ENCODE peak calls at places on chromosomes 3 and 15, in five cellular contexts. U is right cardiac atrium; Y is K562; A is naive thymus-derived CD4-positive, alpha-beta T cell; T is RWPE2. L is an unnamed sample.

GRCh38 chr3:24639640-24640329 is 145.1 kb upstream of the THRB start:
- ATAC-seq in Y (no peak), U (no peak), A (no peak), T (no peak), L (peak; percentile 53)

GRCh38 chr3:52978109-52978754 is 67.6 kb downstream of the SFMBT1 start:
- ATAC-seq in Y (no peak), T (peak; percentile 17), A (no peak), U (peak; percentile 72), L (no peak)

GRCh38 chr3:120144267-120144666 is 50.0 kb upstream of the GSK3B start:
- ATAC-seq in A (no peak), Y (no peak), U (no peak), T (peak; percentile 41), L (no peak)

GRCh38 chr3:128950223-128950938 is 43.5 kb downstream of the CFAP92 start:
- ATAC-seq in T (peak; percentile 63), A (peak; percentile 70), Y (peak; percentile 76), U (peak; percentile 60), L (no peak)

GRCh38 chr3:151278223-151278622 is at the start of gene P2RY14:
- ATAC-seq in U (no peak), A (peak; percentile 69), Y (no peak), T (no peak), L (no peak)

GRCh38 chr15:69980311-69981059 is 117.2 kb downstream of the TLE3 start:
- ATAC-seq in A (no peak), Y (no peak), U (no peak), T (no peak), L (no peak)

GRCh38 chr3:27623085-27623753 is 98.9 kb downstream of the EOMES start:
- ATAC-seq in Y (no peak), A (peak; percentile 27), T (no peak), U (peak; percentile 94), L (peak; percentile 60)

GRCh38 chr3:176916777-176917176 is 280.5 kb downstream of the TBL1XR1 start:
- ATAC-seq in A (no peak), Y (no peak), U (no peak), T (peak; percentile 71), L (no peak)

GRCh38 chr3:182889948-182890629 is 90.2 kb downstream of the DCUN1D1 start:
- ATAC-seq in A (no peak), U (no peak), T (no peak), Y (no peak), L (no peak)

GRCh38 chr15:86595741-86596140 is 516.1 kb downstream of the AGBL1 start:
- ATAC-seq in A (no peak), T (peak; percentile 71), Y (no peak), U (no peak), L (no peak)

GRCh38 chr15:25859838-25860645 is 3.1 kb downstream of the ATP10A start:
- ATAC-seq in Y (no peak), T (no peak), A (peak; percentile 71), U (peak; percentile 28), L (peak; percentile 62)

GRCh38 chr3:59456852-59457485 is 407.1 kb upstream of the CFAP20DC start:
- ATAC-seq in T (no peak), A (no peak), U (no peak), Y (no peak), L (no peak)

GRCh38 chr3:160622263-160623045 is 54.5 kb upstream of the ARL14 start:
- ATAC-seq in T (no peak), U (no peak), A (no peak), Y (no peak), L (no peak)

GRCh38 chr15:94080416-94080815 is 150.9 kb upstream of the MCTP2 start:
- ATAC-seq in A (peak; percentile 37), U (peak; percentile 63), Y (no peak), T (peak; percentile 92), L (peak; percentile 60)

GRCh38 chr3:99637381-99638111 is 848 bp upstream of the COL8A1 start:
- ATAC-seq in U (peak; percentile 62), Y (no peak), A (no peak), T (peak; percentile 52), L (peak; percentile 25)

GRCh38 chr3:61809879-61810278 is 248.5 kb downstream of the PTPRG start:
- ATAC-seq in A (no peak), T (no peak), U (peak; percentile 75), Y (no peak), L (no peak)

GRCh38 chr3:25655659-25656058 is 9.0 kb downstream of the TOP2B start:
- ATAC-seq in T (no peak), Y (no peak), A (peak; percentile 49), U (no peak), L (no peak)

GRCh38 chr15:80160570-80161156 is 7.9 kb downstream of the FAH start:
- ATAC-seq in U (peak; percentile 76), T (peak; percentile 99), A (peak; percentile 94), Y (peak; percentile 91), L (peak; percentile 68)

GRCh38 chr3:39781632-39782031 is 27.8 kb upstream of the MYRIP start:
- ATAC-seq in Y (no peak), U (no peak), T (no peak), A (no peak), L (no peak)

GRCh38 chr3:4688411-4688810 is 195.3 kb downstream of the ITPR1 start:
- ATAC-seq in U (no peak), A (no peak), T (no peak), Y (no peak), L (no peak)

GRCh38 chr3:10000686-10001085 is 14.0 kb upstream of the EMC3 start:
- ATAC-seq in U (no peak), A (no peak), Y (no peak), T (no peak), L (no peak)

GRCh38 chr3:58214484-58215316 is 3.9 kb upstream of the DNASE1L3 start:
- ATAC-seq in A (peak; percentile 47), T (peak; percentile 85), Y (peak; percentile 43), U (no peak), L (no peak)

GRCh38 chr15:42060797-42061196 is 33.6 kb downstream of the PLA2G4D start:
- ATAC-seq in T (no peak), U (no peak), A (no peak), Y (no peak), L (no peak)

DNA sequence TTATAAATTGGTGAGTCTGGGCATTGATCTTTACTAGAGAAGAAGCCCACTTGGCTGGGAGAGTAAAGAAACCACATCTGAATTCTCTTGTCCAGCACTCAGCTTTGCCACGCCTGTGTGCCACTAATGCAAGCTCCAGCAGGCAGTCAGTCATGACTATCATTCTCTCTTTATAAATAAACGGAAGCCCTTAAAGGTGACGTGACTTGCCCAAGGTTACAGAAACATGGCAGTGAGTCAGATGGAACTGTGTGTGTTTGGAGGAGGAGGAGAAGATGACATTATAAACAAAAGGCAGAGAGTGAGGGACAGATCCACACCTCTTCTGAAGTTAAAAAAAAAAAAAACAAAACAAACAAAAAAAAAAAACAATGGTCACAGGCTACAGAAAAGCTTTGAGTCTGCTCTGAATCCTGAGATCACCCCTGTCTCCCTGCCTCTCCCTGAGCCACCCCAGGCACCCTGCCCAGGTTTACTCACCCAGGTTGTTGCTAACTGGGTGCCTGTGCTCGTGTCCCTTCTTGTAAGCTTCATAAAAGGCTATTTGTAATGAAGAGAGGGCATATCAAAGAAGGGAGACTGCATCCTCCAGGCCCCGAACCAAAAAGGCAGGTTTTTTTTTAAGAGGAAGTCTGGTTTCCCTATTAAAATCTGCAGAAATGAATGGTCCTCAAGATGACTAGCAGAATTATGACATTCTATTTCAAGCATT is 119.7 kb upstream of the PHLDB2 start:
- ATAC-seq in U (peak; percentile 72), T (peak; percentile 70), Y (no peak), A (no peak), L (no peak)
- H3K27ac ChIP-seq in U (peak overlapping the region; percentile 59), T (peak overlapping the region; percentile 92), Y (no peak overlapping the region), A (no peak overlapping the region), L (peak overlapping the region; percentile 70)

DNA sequence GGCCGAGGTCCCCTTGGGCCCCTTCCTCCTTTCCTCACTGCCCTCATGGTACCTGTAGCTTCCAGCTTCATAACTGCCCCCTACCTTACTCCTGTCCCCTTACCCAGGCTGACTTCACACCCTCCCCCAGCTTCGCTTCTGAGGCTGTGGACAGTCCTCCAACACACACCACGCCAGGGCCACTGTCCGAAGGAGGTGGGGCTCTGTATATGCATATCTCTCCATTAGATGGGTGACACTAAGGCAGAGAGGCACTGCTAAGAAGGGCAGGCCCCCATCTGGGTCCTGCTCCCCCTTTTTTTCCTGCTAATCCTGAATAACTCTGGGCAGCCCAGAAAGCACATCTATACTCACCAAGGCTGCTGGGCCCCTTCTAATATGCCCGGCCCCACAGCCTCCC is 1.0 kb upstream of the COL7A1 start:
- ATAC-seq in U (peak; percentile 2), T (no peak), A (no peak), Y (peak; percentile 24), L (no peak)
- H3K27ac ChIP-seq in U (peak overlapping the region; percentile 94), T (peak overlapping the region; percentile 98), A (no peak overlapping the region), Y (peak overlapping the region; percentile 39), L (no peak overlapping the region)

GRCh38 chr3:194130211-194130610 is 5.7 kb upstream of the HES1 start:
- ATAC-seq in U (no peak), Y (no peak), T (no peak), A (no peak), L (no peak)

GRCh38 chr3:194130807-194131589 is 5.0 kb upstream of the HES1 start:
- ATAC-seq in T (no peak), A (peak; percentile 21), U (no peak), Y (no peak), L (no peak)

GRCh38 chr3:194129581-194130133 is 6.3 kb upstream of the HES1 start:
- ATAC-seq in T (no peak), Y (no peak), A (no peak), U (no peak), L (no peak)

GRCh38 chr3:194126790-194127189 is 9.2 kb upstream of the HES1 start:
- ATAC-seq in A (no peak), U (no peak), T (no peak), Y (no peak), L (no peak)

DNA sequence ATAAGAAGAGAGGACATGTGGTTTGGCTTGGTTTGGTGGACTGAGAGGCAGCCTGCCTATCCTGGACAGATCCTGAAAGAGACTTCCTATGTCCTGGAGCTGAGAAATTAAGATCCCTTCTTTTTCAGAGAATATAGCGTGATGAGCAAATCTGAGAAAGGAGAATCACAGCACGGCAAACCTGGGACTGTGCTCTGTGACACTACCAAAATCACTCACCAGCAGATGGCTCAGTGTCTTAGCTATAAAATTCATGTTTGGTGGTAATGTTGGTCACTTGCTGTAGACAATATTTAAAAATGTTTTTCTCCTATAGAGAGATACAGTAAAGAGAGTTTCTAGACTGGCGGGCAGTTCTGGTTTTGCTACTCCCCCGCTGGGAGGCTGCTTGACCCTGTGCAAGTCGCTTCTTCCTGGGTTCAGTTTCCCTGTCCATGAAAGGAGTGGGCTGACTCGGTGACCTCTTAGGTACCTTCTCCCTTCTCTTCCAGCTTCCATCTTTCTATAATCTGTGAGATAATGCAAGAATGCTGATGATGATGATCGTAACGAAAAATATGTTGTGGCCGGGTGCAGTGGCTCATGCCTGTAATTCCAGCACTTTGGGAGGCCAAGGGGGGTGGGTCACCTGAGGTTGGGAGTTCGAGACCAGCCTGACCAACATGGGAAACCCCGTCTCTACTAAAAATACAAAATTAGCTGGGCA is 7.6 kb upstream of the HES1 start:
- ATAC-seq in T (no peak), A (no peak), U (no peak), Y (no peak), L (no peak)
- H3K27ac ChIP-seq in T (no peak overlapping the region), A (no peak overlapping the region), U (no peak overlapping the region), Y (no peak overlapping the region), L (no peak overlapping the region)

GRCh38 chr3:157113832-157114505 is 46.0 kb downstream of the CCNL1 start:
- ATAC-seq in T (no peak), Y (peak; percentile 58), U (no peak), A (peak; percentile 66), L (no peak)

GRCh38 chr3:157109267-157110141 is 50.4 kb downstream of the CCNL1 start:
- ATAC-seq in A (no peak), T (no peak), U (peak; percentile 88), Y (peak; percentile 80), L (no peak)

GRCh38 chr3:157110761-157111238 is 49.1 kb downstream of the CCNL1 start:
- ATAC-seq in T (no peak), Y (peak; percentile 75), U (peak; percentile 48), A (no peak), L (no peak)

GRCh38 chr3:157112536-157112935 is 47.4 kb downstream of the CCNL1 start:
- ATAC-seq in U (no peak), Y (no peak), A (no peak), T (no peak), L (no peak)

GRCh38 chr3:157111578-157111977 is 48.4 kb downstream of the CCNL1 start:
- ATAC-seq in A (no peak), U (no peak), T (no peak), Y (peak; percentile 1), L (no peak)
- H3K27ac ChIP-seq in A (no peak overlapping the region), U (peak overlapping the region; percentile 78), T (no peak overlapping the region), Y (no peak overlapping the region), L (no peak overlapping the region)

L was measured in gastroesophageal sphincter.